ENCODE peak calls at places on chromosomes 2 and 18, in seven cellular contexts. P is CD8-positive, alpha-beta T cell; O is esophagus squamous epithelium; U is AG09319; S is colonic mucosa; T is heart left ventricle; Y is fibroblast of lung. M is an unnamed sample.
A peak's percentile ranks its signal among the peaks of the same experiment; 100 is the strongest.

GRCh38 chr2:11867926-11868325 is 121.5 kb downstream of the LPIN1 start:
- DNase-seq in S (peak; percentile 8), Y (no peak), O (no peak), T (no peak), P (no peak), U (no peak), M (no peak)

GRCh38 chr18:2171840-2172625 is 399.3 kb downstream of the METTL4 start:
- DNase-seq in O (no peak), P (no peak), T (no peak), S (no peak), Y (no peak), U (no peak), M (no peak)

GRCh38 chr18:44133483-44133882 is 547.2 kb upstream of the SETBP1 start:
- DNase-seq in S (no peak), Y (peak; percentile 71), P (no peak), O (no peak), U (no peak), T (no peak), M (no peak)

GRCh38 chr2:227155395-227155794 is 8.6 kb downstream of the COL4A4 start:
- DNase-seq in S (no peak), O (no peak), P (no peak), U (no peak), T (no peak), Y (no peak), M (no peak)

GRCh38 chr18:76306685-76307292 is 188.3 kb downstream of the ZNF516 start:
- DNase-seq in O (no peak), Y (no peak), S (no peak), U (no peak), T (no peak), P (no peak), M (no peak)

GRCh38 chr2:11635141-11635540 is 34.9 kb downstream of the NTSR2 start:
- DNase-seq in U (no peak), S (no peak), T (no peak), Y (no peak), O (no peak), P (no peak), M (no peak)

GRCh38 chr18:58386780-58387179 is 242.1 kb downstream of the ALPK2 start:
- DNase-seq in S (no peak), P (no peak), U (no peak), T (no peak), Y (no peak), O (no peak), M (no peak)

GRCh38 chr2:44753552-44754285 is 187.8 kb upstream of the SIX3 start:
- DNase-seq in U (no peak), S (no peak), Y (peak; percentile 73), O (no peak), T (no peak), P (no peak), M (no peak)

GRCh38 chr2:237600205-237600846 is 9.8 kb upstream of the RAB17 start:
- DNase-seq in U (peak; percentile 54), Y (peak; percentile 30), P (no peak), O (no peak), T (no peak), S (no peak), M (no peak)

GRCh38 chr2:1767939-1768691 is 23.8 kb upstream of the PXDN start:
- DNase-seq in O (no peak), U (no peak), P (no peak), T (no peak), Y (no peak), S (no peak), M (no peak)

GRCh38 chr2:159615936-159616733 is at the start of gene BAZ2B:
- DNase-seq in U (peak; percentile 60), O (no peak), Y (peak; percentile 92), P (no peak), T (no peak), S (peak; percentile 65), M (peak; percentile 61)

GRCh38 chr2:101328474-101329007 is 20.0 kb upstream of the RNF149 start:
- DNase-seq in S (peak; percentile 66), P (no peak), Y (peak; percentile 85), T (no peak), U (no peak), O (no peak), M (no peak)

GRCh38 chr18:6616981-6617380 is 112.5 kb upstream of the ARHGAP28 start:
- DNase-seq in P (no peak), O (no peak), T (no peak), S (no peak), Y (no peak), U (no peak), M (no peak)

GRCh38 chr2:230865766-230866703 is 1.3 kb downstream of the ITM2C start:
- DNase-seq in O (no peak), S (peak; percentile 91), P (no peak), Y (peak; percentile 24), T (no peak), U (no peak), M (peak; percentile 59)

GRCh38 chr18:59952283-59953007 is 52.6 kb downstream of the PMAIP1 start:
- DNase-seq in Y (no peak), P (no peak), T (no peak), O (no peak), U (no peak), S (no peak), M (no peak)

GRCh38 chr2:107282135-107282534 is 396.2 kb upstream of the ST6GAL2 start:
- DNase-seq in Y (no peak), T (no peak), S (no peak), U (no peak), P (no peak), O (no peak), M (no peak)

GRCh38 chr18:31503011-31503410 is 5.0 kb downstream of the DSG2 start:
- DNase-seq in Y (no peak), S (no peak), T (no peak), P (no peak), U (no peak), O (no peak), M (no peak)

GRCh38 chr18:31505161-31505560 is 7.2 kb downstream of the DSG2 start:
- DNase-seq in O (no peak), Y (no peak), T (no peak), P (no peak), U (no peak), S (no peak), M (no peak)

GRCh38 chr18:31508781-31509180 is 10.8 kb downstream of the DSG2 start:
- DNase-seq in U (no peak), P (no peak), O (no peak), T (no peak), S (no peak), Y (peak; percentile 48), M (no peak)

GRCh38 chr18:31504455-31505147 is 6.6 kb downstream of the DSG2 start:
- DNase-seq in T (no peak), P (no peak), O (no peak), U (no peak), Y (no peak), S (no peak), M (no peak)

DNA sequence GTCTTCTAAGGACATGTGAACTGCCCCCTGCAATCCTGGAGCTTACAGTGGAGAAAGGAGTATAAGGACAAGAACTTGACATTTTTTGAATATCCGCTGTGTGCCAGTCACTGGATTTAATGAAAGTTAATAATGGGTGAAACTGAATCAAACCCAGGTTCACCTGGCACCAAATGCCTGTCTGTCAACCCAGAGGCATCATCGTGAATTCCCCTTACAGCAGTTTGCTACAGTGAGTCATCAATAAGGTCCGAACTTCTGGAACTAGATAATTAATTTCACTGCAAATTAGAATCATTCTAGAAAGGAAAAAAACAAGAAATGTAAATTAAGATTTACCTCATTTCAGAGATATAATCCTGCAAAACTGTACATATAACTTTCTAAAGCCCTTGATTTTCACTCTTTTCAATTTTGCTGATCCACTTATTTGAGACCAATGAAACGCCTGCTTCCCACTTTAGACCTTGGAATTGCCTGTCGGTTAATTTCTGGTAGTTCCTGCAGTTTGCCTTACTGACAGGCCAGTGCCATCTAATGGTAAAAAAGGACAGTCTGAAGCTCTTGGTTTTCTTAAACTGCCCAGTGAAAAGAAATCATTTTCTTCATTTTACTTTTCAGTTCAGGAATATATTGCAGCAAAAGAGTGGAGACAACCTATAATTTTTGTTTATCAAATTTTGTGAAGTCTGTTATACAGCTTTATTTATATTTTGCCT is 8.2 kb downstream of the DSG2 start:
- DNase-seq in S (no peak), O (no peak), P (no peak), T (no peak), Y (peak; percentile 47), U (no peak), M (no peak)
- TF ChIP-seq CTCF in S (peak; percentile 22), O (peak; percentile 45), P (no peak), T (peak; percentile 65), Y (no peak), U (no peak), M (no peak)

DNA sequence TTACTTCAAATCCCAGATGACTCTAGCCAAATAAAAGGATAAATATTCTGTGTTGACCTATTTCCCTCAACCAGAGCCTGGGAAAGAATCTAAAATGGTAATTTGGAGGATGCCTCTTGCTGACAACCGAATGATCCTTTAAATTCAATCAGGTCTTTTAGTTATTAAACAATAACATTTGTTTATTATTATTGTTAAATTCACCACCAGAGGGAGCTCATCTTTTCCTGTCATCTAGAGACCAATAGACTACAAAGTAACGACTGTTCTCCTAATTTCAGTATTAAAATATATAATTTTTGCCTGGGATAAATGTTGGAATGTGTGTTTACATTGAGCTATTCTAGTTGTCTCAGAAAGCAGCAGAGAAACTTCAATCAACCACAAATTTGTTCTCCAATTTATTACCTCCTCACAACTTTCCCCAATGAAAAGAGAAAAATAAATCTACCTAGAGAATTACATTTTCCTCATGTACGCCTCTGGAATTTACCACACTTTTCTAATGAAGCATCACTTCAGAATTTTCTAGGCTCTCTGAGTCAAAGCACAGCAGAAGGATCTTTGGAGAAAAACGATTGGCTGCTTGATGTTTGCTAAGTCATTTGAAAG is 142.7 kb downstream of the SCG2 start:
- DNase-seq in S (no peak), Y (peak; percentile 38), O (no peak), T (no peak), P (no peak), U (no peak), M (no peak)
- TF ChIP-seq CTCF in S (peak; percentile 15), Y (no peak), O (peak; percentile 44), T (peak; percentile 56), P (no peak), U (peak; percentile 11), M (peak; percentile 72)

GRCh38 chr2:195520671-195521155 is 136.3 kb upstream of the SLC39A10 start:
- DNase-seq in T (no peak), U (peak; percentile 29), S (no peak), Y (peak; percentile 97), O (no peak), P (no peak), M (no peak)
- TF ChIP-seq CTCF in T (no peak), U (no peak), S (no peak), Y (no peak), O (no peak), P (no peak), M (no peak)

DNA sequence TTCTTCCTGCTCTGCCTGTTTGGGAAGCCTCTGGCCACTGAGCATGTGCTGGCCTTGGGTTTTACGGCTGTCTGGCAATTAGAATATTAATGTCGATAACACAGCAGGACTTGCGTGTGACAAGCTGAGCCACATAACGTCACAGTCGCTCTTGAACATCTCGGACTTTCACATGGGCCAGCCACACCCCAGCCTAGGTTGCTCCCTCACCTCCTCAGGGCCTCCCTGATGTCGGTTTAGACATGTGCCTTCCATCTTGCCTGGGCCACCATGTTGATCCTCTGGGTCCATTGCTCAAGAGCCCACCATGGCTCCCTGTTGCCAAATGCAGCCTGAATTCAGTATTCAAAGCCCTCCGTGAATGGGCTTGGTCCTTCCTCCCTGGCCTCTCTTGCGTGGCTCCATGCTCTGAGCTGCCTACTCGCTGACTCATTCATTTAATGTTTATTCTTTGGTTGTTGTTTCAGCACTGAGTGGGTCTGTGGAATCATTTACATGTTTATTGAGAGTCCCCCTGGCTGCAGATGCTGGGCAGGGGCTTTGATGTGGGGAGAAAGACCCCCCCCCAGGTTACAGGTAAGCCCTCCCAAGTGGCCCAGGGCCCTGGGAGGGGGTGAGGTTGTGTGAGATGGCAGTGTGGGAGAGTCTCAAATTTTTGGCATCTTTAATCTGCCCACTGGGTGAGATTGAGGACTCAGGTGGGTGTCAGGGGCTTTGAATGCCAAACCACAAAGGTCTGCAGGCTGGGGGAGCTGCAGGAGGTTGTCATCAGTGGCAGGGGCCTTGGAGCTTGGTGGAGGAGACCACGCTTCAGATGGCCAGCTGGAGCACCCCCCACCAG is 62.0 kb downstream of the ODC1 start:
- DNase-seq in P (no peak), U (no peak), S (no peak), O (no peak), Y (peak; percentile 76), T (no peak), M (no peak)
- TF ChIP-seq CTCF in P (no peak), U (no peak), S (no peak), O (no peak), Y (no peak), T (no peak), M (no peak)

M was measured in endothelial cell.